ENCODE peak calls at places on chromosome 3, in nine cellular contexts. I is heart left ventricle, D is testis, P is HCT116, H is ovary, R is lower leg skin, O is sigmoid colon, K is A549, N is NB4. X is an unnamed sample.

GRCh38 chr3:104392327-104392726 is 974.4 kb upstream of the ALCAM start:
- DNase-seq in H (no peak), D (no peak), P (no peak), R (no peak), O (no peak), I (no peak), N (peak), K (no peak), X (no peak)

GRCh38 chr3:184096811-184097378 is at the start of gene HTR3E:
- DNase-seq in I (no peak), R (no peak), K (no peak), P (no peak), N (no peak), H (no peak), D (no peak), O (no peak), X (no peak)

GRCh38 chr3:138140940-138141339 is 8.8 kb upstream of the A4GNT start:
- DNase-seq in H (no peak), D (no peak), O (no peak), I (no peak), K (no peak), N (no peak), R (no peak), P (no peak), X (no peak)

GRCh38 chr3:194025119-194025518 is 110.8 kb upstream of the HES1 start:
- DNase-seq in R (no peak), H (no peak), K (no peak), I (no peak), D (no peak), P (no peak), N (no peak), O (no peak), X (no peak)

GRCh38 chr3:120705851-120706582 is 24.0 kb upstream of the HGD start:
- DNase-seq in I (no peak), P (no peak), R (no peak), D (peak), N (no peak), O (no peak), K (no peak), H (no peak), X (no peak)

GRCh38 chr3:169241575-169241927 is 422.0 kb downstream of the MECOM start:
- DNase-seq in R (no peak), D (no peak), O (no peak), K (no peak), H (no peak), I (no peak), N (no peak), P (no peak), X (no peak)

GRCh38 chr3:105518806-105519418 is 152.2 kb downstream of the ALCAM start:
- DNase-seq in H (no peak), O (no peak), I (no peak), D (peak), P (peak), K (peak), N (peak), R (no peak), X (no peak)

GRCh38 chr3:61847784-61848462 is 286.6 kb downstream of the PTPRG start:
- DNase-seq in N (no peak), P (no peak), K (no peak), I (peak), H (peak), D (peak), O (peak), R (peak), X (peak)

GRCh38 chr3:181610973-181611265 is 100.8 kb upstream of the SOX2 start:
- DNase-seq in H (no peak), I (no peak), D (no peak), N (no peak), P (no peak), R (no peak), O (no peak), K (no peak), X (no peak)

GRCh38 chr3:73621388-73621787 is 3.4 kb downstream of the PDZRN3 start:
- DNase-seq in O (peak), N (no peak), D (peak), R (no peak), I (peak), H (no peak), K (no peak), P (no peak), X (peak)

GRCh38 chr3:32411442-32411841 is 19.8 kb downstream of the CMTM7 start:
- DNase-seq in N (no peak), K (no peak), O (no peak), R (no peak), P (no peak), I (no peak), H (no peak), D (no peak), X (no peak)

GRCh38 chr3:180358179-180358578 is 243.8 kb upstream of the TTC14 start:
- DNase-seq in I (no peak), H (no peak), K (no peak), O (no peak), R (no peak), P (no peak), N (no peak), D (no peak), X (no peak)

GRCh38 chr3:159548675-159549335 is 439.8 kb upstream of the IL12A start:
- DNase-seq in P (no peak), I (no peak), R (no peak), D (no peak), O (no peak), H (no peak), K (no peak), N (no peak), X (no peak)

GRCh38 chr3:158058775-158059174 is 47.4 kb downstream of the SHOX2 start:
- DNase-seq in O (no peak), P (no peak), K (no peak), N (no peak), D (no peak), H (no peak), I (no peak), R (no peak), X (no peak)

GRCh38 chr3:14441920-14442300 is 39.5 kb downstream of the SLC6A6 start:
- DNase-seq in P (no peak), N (no peak), H (no peak), I (no peak), O (no peak), K (no peak), R (no peak), D (no peak), X (no peak)

GRCh38 chr3:56894912-56895431 is 93.2 kb upstream of the ARHGEF3 start:
- DNase-seq in R (no peak), I (no peak), D (no peak), K (no peak), N (no peak), H (no peak), O (no peak), P (no peak), X (no peak)

GRCh38 chr3:99825239-99825638 is 7.6 kb downstream of the CMSS1 start:
- DNase-seq in P (no peak), K (no peak), D (no peak), O (no peak), I (no peak), N (peak), H (no peak), R (no peak), X (no peak)

GRCh38 chr3:53554559-53555511 is 60.4 kb downstream of the CACNA1D start:
- DNase-seq in D (no peak), K (no peak), P (no peak), O (no peak), H (no peak), I (no peak), N (no peak), R (no peak), X (no peak)

GRCh38 chr3:186825294-186825821 is 17.2 kb upstream of the ADIPOQ start:
- DNase-seq in H (peak), P (no peak), I (no peak), R (no peak), N (no peak), O (no peak), D (peak), K (no peak), X (no peak)

GRCh38 chr3:190024912-190025311 is 95.8 kb downstream of the P3H2 start:
- DNase-seq in O (no peak), K (no peak), D (no peak), P (no peak), I (no peak), N (no peak), R (no peak), H (no peak), X (no peak)

GRCh38 chr3:85342915-85343314 is 384.1 kb downstream of the CADM2 start:
- DNase-seq in P (no peak), H (no peak), N (peak), O (no peak), R (no peak), I (no peak), K (peak), D (peak), X (no peak)

GRCh38 chr3:14150078-14150477 is 25.2 kb downstream of the TMEM43 start:
- DNase-seq in N (no peak), P (no peak), D (peak), R (no peak), H (no peak), K (no peak), O (no peak), I (no peak), X (no peak)

GRCh38 chr3:151839313-151839631 is 25.4 kb downstream of the AADAC start:
- DNase-seq in R (no peak), I (no peak), O (no peak), K (no peak), H (no peak), D (no peak), N (no peak), P (no peak), X (no peak)

GRCh38 chr3:174051191-174051590 is 653.6 kb downstream of the NLGN1 start:
- DNase-seq in N (no peak), K (no peak), D (no peak), R (no peak), H (no peak), O (no peak), P (no peak), I (no peak), X (no peak)

GRCh38 chr3:50635066-50635465 is 18.1 kb downstream of the MAPKAPK3 start:
- DNase-seq in N (no peak), K (no peak), P (no peak), H (no peak), I (no peak), D (no peak), R (no peak), O (no peak), X (no peak)
- H3K4me3 ChIP-seq in N (no peak), K (no peak), P (no peak), H (no peak), I (no peak), D (no peak), R (no peak), O (no peak), X (no peak)

DNA sequence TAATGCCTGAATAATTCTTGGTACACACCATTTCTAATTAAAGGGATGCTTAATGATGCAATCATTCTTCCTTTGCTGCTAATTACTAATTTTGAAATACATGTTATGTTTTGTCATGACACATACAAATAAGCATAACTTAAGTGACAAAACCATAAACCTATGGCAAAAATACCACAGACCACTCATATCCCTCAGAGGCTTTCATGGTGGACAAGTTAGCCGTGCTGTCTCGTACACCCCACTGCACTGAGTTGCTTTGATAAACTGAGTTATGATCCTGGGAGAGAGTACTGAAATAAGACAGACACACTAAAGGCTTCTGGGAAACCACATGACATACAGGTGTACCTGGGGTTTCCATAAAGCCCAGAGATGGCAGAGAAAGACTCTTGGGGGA is 913.8 kb downstream of the FHIT start:
- DNase-seq in O (no peak), K (no peak), N (no peak), P (no peak), H (no peak), I (no peak), R (no peak), D (no peak), X (no peak)
- TF ChIP-seq POLR2A in O (no peak), K (no peak), N (no peak), P (no peak), H (no peak), I (no peak), R (no peak), D (no peak), X (no peak)

GRCh38 chr3:129598484-129598883 is 8.0 kb downstream of the PLXND1 start:
- DNase-seq in R (no peak), D (no peak), P (no peak), N (no peak), O (no peak), H (no peak), K (no peak), I (no peak), X (no peak)

GRCh38 chr3:129595544-129596193 is 10.8 kb downstream of the PLXND1 start:
- DNase-seq in N (no peak), H (peak), K (no peak), D (no peak), R (no peak), O (no peak), P (no peak), I (no peak), X (no peak)

GRCh38 chr3:129596194-129597086 is 10.0 kb downstream of the PLXND1 start:
- DNase-seq in I (peak), P (no peak), R (peak), H (peak), D (peak), N (peak), K (peak), O (peak), X (peak)

GRCh38 chr3:129597792-129598381 is 8.6 kb downstream of the PLXND1 start:
- DNase-seq in P (no peak), N (no peak), K (no peak), D (no peak), I (peak), O (no peak), R (no peak), H (no peak), X (no peak)

GRCh38 chr3:129597087-129597791 is 9.2 kb downstream of the PLXND1 start:
- DNase-seq in H (peak), D (peak), O (no peak), I (peak), R (no peak), K (no peak), P (no peak), N (no peak), X (no peak)
- H3K4me3 ChIP-seq in H (no peak), D (no peak), O (peak), I (peak), R (no peak), K (no peak), P (no peak), N (peak), X (no peak)

DNA sequence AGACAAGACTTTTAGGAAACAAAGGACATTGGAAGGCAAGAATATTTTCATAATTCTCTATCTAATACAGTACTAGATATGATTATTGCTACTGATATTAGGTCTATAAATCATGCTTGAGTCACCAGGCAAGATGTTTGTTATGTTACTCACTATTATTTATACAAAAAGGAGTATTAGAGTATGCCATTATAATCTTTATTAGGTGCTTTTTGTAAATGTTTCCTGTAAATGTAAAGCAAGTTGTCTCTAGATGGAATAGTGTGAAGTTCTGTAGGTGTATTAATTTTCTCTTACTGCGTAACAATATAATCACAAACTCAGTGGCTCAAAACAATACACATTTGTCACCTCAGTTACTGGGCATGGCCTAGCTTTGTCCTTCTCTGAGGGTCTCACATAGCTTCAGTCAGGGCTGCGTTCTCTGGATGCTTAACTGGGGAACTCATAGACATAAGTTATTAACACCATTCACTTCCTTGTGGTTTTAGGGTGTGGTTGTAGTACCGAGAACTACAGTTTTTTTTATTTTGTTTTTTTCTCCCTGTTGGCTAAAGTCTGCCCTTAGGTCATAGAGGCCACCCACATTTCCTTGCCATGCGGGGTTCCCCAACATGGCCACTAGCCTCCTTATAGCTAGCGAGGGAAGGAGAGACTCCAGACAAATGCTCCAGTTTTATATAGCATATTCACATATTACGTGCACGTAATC is 20.3 kb upstream of the MAP3K13 start:
- DNase-seq in I (no peak), D (no peak), P (no peak), N (no peak), H (no peak), O (no peak), K (no peak), R (no peak), X (no peak)
- TF ChIP-seq POLR2A in I (no peak), D (no peak), P (no peak), N (no peak), H (no peak), O (no peak), K (no peak), R (no peak), X (no peak)

DNA sequence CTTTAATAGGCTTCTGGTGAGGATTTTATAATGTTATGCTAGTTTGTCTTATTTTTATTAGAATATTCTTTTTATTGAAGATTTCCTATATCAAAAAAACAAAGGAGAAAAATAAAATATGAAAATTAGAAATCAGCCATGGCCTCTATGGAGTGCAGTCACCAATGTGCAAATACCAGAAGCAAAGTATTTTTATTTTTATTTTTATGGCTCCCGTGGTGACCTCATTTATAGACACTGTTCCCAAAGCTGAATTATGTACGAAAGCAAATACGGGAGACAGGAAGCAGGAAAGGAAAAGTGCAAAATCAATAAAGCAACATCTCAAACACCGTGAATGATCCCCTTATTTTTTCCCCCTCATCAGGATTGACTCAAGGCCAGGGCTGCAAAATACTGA is 35.1 kb downstream of the DAZL start:
- DNase-seq in N (no peak), R (no peak), I (no peak), P (no peak), D (no peak), H (no peak), K (no peak), O (no peak), X (no peak)
- H3K4me3 ChIP-seq in N (no peak), R (no peak), I (no peak), P (no peak), D (no peak), H (no peak), K (no peak), O (no peak), X (no peak)

GRCh38 chr3:81440666-81441065 is 320.8 kb downstream of the GBE1 start:
- DNase-seq in K (no peak), D (no peak), R (no peak), I (no peak), N (no peak), H (no peak), O (no peak), P (no peak), X (no peak)

GRCh38 chr3:81439088-81439487 is 322.4 kb downstream of the GBE1 start:
- DNase-seq in D (no peak), H (no peak), P (no peak), O (no peak), K (no peak), N (no peak), I (no peak), R (no peak), X (no peak)

GRCh38 chr3:81436182-81436581 is 325.3 kb downstream of the GBE1 start:
- DNase-seq in P (no peak), I (no peak), H (no peak), N (no peak), O (no peak), R (no peak), K (no peak), D (no peak), X (no peak)

GRCh38 chr3:81435050-81435449 is 326.4 kb downstream of the GBE1 start:
- DNase-seq in P (no peak), D (no peak), I (no peak), O (no peak), R (no peak), K (no peak), H (no peak), N (no peak), X (no peak)

GRCh38 chr3:81437683-81438082 is 323.8 kb downstream of the GBE1 start:
- DNase-seq in D (no peak), O (no peak), N (no peak), K (no peak), H (no peak), I (no peak), R (no peak), P (no peak), X (no peak)
- TF ChIP-seq POLR2A in D (no peak), O (no peak), N (no peak), K (no peak), H (no peak), I (no peak), R (no peak), P (no peak), X (no peak)

DNA sequence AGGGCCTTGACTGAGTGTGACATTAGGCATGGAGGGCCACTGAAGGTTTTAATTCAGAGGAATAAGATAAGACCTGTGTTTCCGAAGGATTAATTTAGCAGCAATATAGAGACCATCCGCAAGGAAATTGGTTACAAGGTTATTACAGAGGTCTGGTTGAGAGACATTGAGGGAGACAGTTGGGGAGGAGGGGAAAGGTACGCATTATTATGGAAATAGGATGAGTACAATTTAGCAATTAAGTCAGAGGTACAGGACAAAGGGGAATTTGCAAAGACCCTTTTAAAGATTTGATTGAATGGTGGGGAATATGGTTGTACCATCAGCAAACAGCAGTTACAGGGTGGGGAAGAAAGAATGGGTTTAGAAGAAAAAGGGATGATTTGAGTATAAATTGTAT is 11.1 kb downstream of the ARL8B start:
- DNase-seq in I (no peak), D (no peak), O (no peak), R (no peak), N (no peak), K (no peak), H (no peak), P (no peak), X (no peak)
- H3K4me3 ChIP-seq in I (no peak), D (no peak), O (no peak), R (no peak), N (no peak), K (no peak), H (no peak), P (no peak), X (no peak)